ENCODE peak calls at places on chromosomes 16 and 17, in five cellular contexts. U, E, W, F and O are unnamed samples.
A peak's percentile ranks its signal among the peaks of the same experiment; 100 is the strongest.

GRCh38 chr17:7307686-7308624 is 527 bp downstream of the EIF5A start:
- DNase-seq in W (peak; percentile 42), U (no peak), F (peak; percentile 35), E (peak; percentile 59), O (no peak)

GRCh38 chr16:69924777-69925191 is 26.4 kb upstream of the CLEC18A start:
- DNase-seq in E (peak; percentile 83), U (peak; percentile 74), F (peak; percentile 88), W (peak; percentile 85), O (peak; percentile 75)

GRCh38 chr16:14627088-14627487 is 3.0 kb downstream of the PARN start:
- DNase-seq in U (no peak), W (no peak), E (no peak), F (no peak), O (no peak)

GRCh38 chr17:38428150-38428642 is at the start of gene ARHGAP23:
- DNase-seq in F (peak; percentile 81), E (peak; percentile 78), W (peak; percentile 70), U (peak; percentile 89), O (peak; percentile 65)

GRCh38 chr17:48374650-48375230 is 55.3 kb downstream of the SKAP1 start:
- DNase-seq in E (no peak), F (no peak), W (peak; percentile 8), U (no peak), O (no peak)

GRCh38 chr16:79897444-79898146 is 297.1 kb upstream of the MAF start:
- DNase-seq in U (no peak), F (peak; percentile 2), E (peak; percentile 11), W (peak; percentile 53), O (peak; percentile 56)

GRCh38 chr16:31081428-31082351 is 7.1 kb downstream of the PRSS53 start:
- DNase-seq in E (no peak), W (no peak), F (no peak), U (peak; percentile 68), O (no peak)

GRCh38 chr17:68570531-68570930 is 30.6 kb downstream of the FAM20A start:
- DNase-seq in F (no peak), E (no peak), U (no peak), W (no peak), O (no peak)

GRCh38 chr16:14309001-14309886 is 238.1 kb downstream of the MRTFB start:
- DNase-seq in F (no peak), W (no peak), E (no peak), U (no peak), O (no peak)

GRCh38 chr17:21252875-21253645 is at the start of gene NATD1:
- DNase-seq in F (peak; percentile 86), W (peak; percentile 89), E (peak; percentile 91), U (peak; percentile 95), O (peak; percentile 87)

GRCh38 chr17:78899361-78900260 is 3.4 kb downstream of the CEP295NL start:
- DNase-seq in F (peak; percentile 26), W (peak; percentile 64), U (no peak), E (peak; percentile 56), O (no peak)

GRCh38 chr16:28538733-28539596 is at the start of gene NUPR1:
- DNase-seq in U (peak; percentile 100), E (peak; percentile 95), F (peak; percentile 99), W (peak; percentile 98), O (peak; percentile 91)

GRCh38 chr17:29084476-29085148 is 41.7 kb downstream of the PIPOX start:
- DNase-seq in E (no peak), W (peak; percentile 41), U (peak; percentile 83), F (no peak), O (peak; percentile 44)
- H3K4me3 ChIP-seq in E (no peak overlapping the region), W (no peak overlapping the region), U (no peak overlapping the region), F (no peak overlapping the region), O (no peak overlapping the region)

GRCh38 chr17:31525801-31526549 is 134.5 kb downstream of the RAB11FIP4 start:
- DNase-seq in U (no peak), W (no peak), F (no peak), E (no peak), O (no peak)
- TF ChIP-seq CTCF in U (no peak), W (peak; percentile 49), F (peak; percentile 32), E (no peak), O (peak; percentile 49)

GRCh38 chr16:84195201-84196093 is 4.5 kb downstream of the ADAD2 start:
- DNase-seq in E (no peak), U (no peak), W (no peak), F (no peak), O (no peak)
- H3K4me3 ChIP-seq in E (no peak overlapping the region), U (no peak overlapping the region), W (no peak overlapping the region), F (no peak overlapping the region), O (no peak overlapping the region)

DNA sequence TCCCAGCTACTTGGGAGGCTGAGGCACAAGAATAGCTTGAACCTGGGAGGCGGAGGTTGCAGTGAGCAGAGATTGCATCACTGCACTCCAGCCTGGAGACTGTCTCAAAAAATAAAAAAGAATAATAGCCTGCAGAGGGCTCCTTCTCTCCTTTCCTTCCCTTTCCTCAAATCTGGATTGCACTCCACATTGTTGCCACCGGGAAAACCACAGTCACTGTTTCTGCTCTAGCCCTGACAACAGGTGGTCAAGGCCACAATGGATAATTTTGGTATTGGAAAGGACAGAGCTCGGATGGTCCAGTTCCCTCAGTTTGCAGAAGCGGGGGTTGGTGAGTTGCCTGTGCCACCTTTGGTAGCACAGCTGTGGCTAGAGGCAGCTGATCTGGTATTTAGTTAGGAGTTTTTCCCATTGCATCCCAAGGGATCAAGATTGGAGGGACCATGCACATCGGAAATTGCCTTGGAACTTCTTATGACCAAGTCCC is 44.7 kb upstream of the PRSS54 start:
- DNase-seq in W (peak; percentile 7), E (peak; percentile 43), U (no peak), F (peak; percentile 44), O (peak; percentile 8)
- TF ChIP-seq CTCF in W (peak; percentile 23), E (no peak), U (no peak), F (peak; percentile 34), O (peak; percentile 19)

GRCh38 chr16:56998352-56998751 is 9.0 kb downstream of the NLRC5 start:
- DNase-seq in F (no peak), W (no peak), U (peak; percentile 3), E (no peak), O (no peak)
- H3K4me3 ChIP-seq in F (no peak overlapping the region), W (no peak overlapping the region), U (no peak overlapping the region), E (no peak overlapping the region), O (no peak overlapping the region)

GRCh38 chr16:67917852-67918236 is 13.8 kb downstream of the CTRL start:
- DNase-seq in E (no peak), F (peak; percentile 44), U (no peak), W (peak; percentile 76), O (peak; percentile 74)

GRCh38 chr16:67922740-67923139 is 8.9 kb downstream of the CTRL start:
- DNase-seq in U (no peak), E (no peak), W (no peak), F (no peak), O (no peak)

GRCh38 chr16:67922221-67922620 is 9.4 kb downstream of the CTRL start:
- DNase-seq in F (no peak), W (peak; percentile 34), E (no peak), U (no peak), O (no peak)

GRCh38 chr16:67917140-67917851 is 14.4 kb downstream of the CTRL start:
- DNase-seq in W (peak; percentile 42), F (no peak), E (peak; percentile 67), U (no peak), O (no peak)

GRCh38 chr16:67919618-67920210 is 11.9 kb downstream of the CTRL start:
- DNase-seq in F (no peak), W (no peak), E (no peak), U (no peak), O (no peak)
- TF ChIP-seq CTCF in F (no peak), W (no peak), E (no peak), U (no peak), O (no peak)

DNA sequence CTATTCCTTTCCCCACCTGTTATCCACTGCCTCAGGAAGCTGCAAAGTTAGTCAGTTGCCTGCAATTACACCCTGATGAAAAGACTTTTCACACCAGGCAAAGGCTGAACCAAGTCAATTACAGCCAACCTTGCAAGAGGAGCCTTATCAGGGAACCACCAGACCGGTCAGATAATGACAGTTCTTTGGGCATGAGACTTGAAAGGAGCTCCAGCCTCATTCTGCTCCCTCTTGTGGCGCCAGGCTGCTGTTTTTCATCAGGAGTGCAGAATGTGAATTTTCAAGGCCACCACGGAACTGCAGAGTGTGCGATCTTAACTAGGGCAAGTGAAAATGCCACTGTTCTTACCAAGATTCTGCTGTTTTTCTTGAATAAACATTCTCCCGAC is 22.5 kb downstream of the DNAI2 start:
- DNase-seq in U (peak; percentile 74), W (peak; percentile 76), F (peak; percentile 73), E (peak; percentile 70), O (peak; percentile 22)
- H3K4me3 ChIP-seq in U (no peak overlapping the region), W (no peak overlapping the region), F (no peak overlapping the region), E (no peak overlapping the region), O (no peak overlapping the region)